ENCODE peak calls at places on chromosomes 12 and 14, in nine cellular contexts. C is IMR-90, F is HCT116, U is uterus, D is stomach, A is ovary, V is esophagus squamous epithelium, Q is H1, B is body of pancreas. W is an unnamed sample. For H3K4me1, the result is how much of the 10 kb centered on the place peaks cover.

GRCh38 chr12:112167728-112168525 is 42.6 kb downstream of the TRAFD1 start:
- DNase-seq in C (no peak), F (no peak), U (no peak), D (no peak), A (no peak), V (no peak), Q (no peak), B (no peak), W (no peak)

GRCh38 chr14:51219473-51220448 is 20.3 kb upstream of the TMX1 start:
- DNase-seq in C (peak), F (no peak), U (no peak), D (no peak), A (no peak), V (no peak), Q (no peak), B (peak), W (no peak)

GRCh38 chr14:89040080-89040437 is 215.6 kb downstream of the TTC8 start:
- DNase-seq in C (no peak), F (no peak), U (no peak), D (no peak), A (no peak), V (no peak), Q (no peak), B (no peak), W (no peak)

GRCh38 chr12:114403044-114403689 is 2.8 kb downstream of the TBX5 start:
- DNase-seq in C (peak), F (no peak), U (no peak), D (no peak), A (no peak), V (no peak), Q (peak), B (no peak), W (no peak)

GRCh38 chr12:123499332-123499731 is 34.2 kb downstream of the RILPL1 start:
- DNase-seq in C (no peak), F (no peak), U (no peak), D (no peak), A (no peak), V (no peak), Q (no peak), B (no peak), W (no peak)

GRCh38 chr12:58801986-58802385 is 118.3 kb downstream of the LRIG3 start:
- DNase-seq in C (no peak), F (no peak), U (no peak), D (no peak), A (no peak), V (no peak), Q (no peak), B (no peak), W (no peak)

GRCh38 chr12:5524116-5524768 is 92.3 kb downstream of the NTF3 start:
- DNase-seq in C (no peak), F (no peak), U (no peak), D (no peak), A (no peak), V (no peak), Q (no peak), B (no peak), W (no peak)

GRCh38 chr12:62138527-62138926 is 121.7 kb upstream of the USP15 start:
- DNase-seq in C (no peak), F (no peak), U (no peak), D (no peak), A (no peak), V (no peak), Q (no peak), B (no peak), W (no peak)

GRCh38 chr12:115199831-115200230 is 515.9 kb upstream of the TBX3 start:
- DNase-seq in C (peak), F (no peak), U (no peak), D (no peak), A (no peak), V (no peak), Q (no peak), B (no peak), W (no peak)

GRCh38 chr12:105334568-105334967 is 4.1 kb downstream of the C12orf75 start:
- DNase-seq in C (peak), F (no peak), U (no peak), D (no peak), A (no peak), V (no peak), Q (no peak), B (no peak), W (no peak)

GRCh38 chr12:107091381-107091780 is 2.0 kb downstream of the CRY1 start:
- DNase-seq in C (peak), F (no peak), U (no peak), D (no peak), A (no peak), V (no peak), Q (no peak), B (peak), W (no peak)

GRCh38 chr14:26370118-26370517 is 227.7 kb downstream of the NOVA1 start:
- DNase-seq in C (peak), F (no peak), U (no peak), D (no peak), A (no peak), V (no peak), Q (no peak), B (no peak), W (no peak)

GRCh38 chr14:102074415-102074964 is 12.4 kb downstream of the HSP90AA1 start:
- DNase-seq in C (peak), F (no peak), U (no peak), D (no peak), A (no peak), V (no peak), Q (no peak), B (no peak), W (no peak)

GRCh38 chr14:34113051-34113511 is 162.2 kb upstream of the EGLN3 start:
- DNase-seq in C (peak), F (no peak), U (no peak), D (no peak), A (no peak), V (no peak), Q (no peak), B (no peak), W (no peak)

GRCh38 chr12:100043657-100044056 is 58.9 kb upstream of the ANKS1B start:
- DNase-seq in C (no peak), F (no peak), U (no peak), D (no peak), A (no peak), V (no peak), Q (no peak), B (no peak), W (no peak)

GRCh38 chr14:90814806-90815566 is 1.2 kb downstream of the TTC7B start:
- DNase-seq in C (no peak), F (no peak), U (no peak), D (no peak), A (no peak), V (no peak), Q (no peak), B (peak), W (no peak)
- TF ChIP-seq POLR2A in C (no peak), F (no peak), U (no peak), D (no peak), A (no peak), V (no peak), Q (no peak), B (no peak), W (no peak)

GRCh38 chr14:74886001-74886400 is 4.3 kb downstream of the DLST start:
- DNase-seq in C (peak), F (no peak), U (no peak), D (no peak), A (no peak), V (no peak), Q (no peak), B (no peak), W (no peak)
- H3K4me1 ChIP-seq in C (under half), F (under half), U (under half), D (half or more), A (under half), V (under half), Q (under half), B (half or more), W (half or more)

DNA sequence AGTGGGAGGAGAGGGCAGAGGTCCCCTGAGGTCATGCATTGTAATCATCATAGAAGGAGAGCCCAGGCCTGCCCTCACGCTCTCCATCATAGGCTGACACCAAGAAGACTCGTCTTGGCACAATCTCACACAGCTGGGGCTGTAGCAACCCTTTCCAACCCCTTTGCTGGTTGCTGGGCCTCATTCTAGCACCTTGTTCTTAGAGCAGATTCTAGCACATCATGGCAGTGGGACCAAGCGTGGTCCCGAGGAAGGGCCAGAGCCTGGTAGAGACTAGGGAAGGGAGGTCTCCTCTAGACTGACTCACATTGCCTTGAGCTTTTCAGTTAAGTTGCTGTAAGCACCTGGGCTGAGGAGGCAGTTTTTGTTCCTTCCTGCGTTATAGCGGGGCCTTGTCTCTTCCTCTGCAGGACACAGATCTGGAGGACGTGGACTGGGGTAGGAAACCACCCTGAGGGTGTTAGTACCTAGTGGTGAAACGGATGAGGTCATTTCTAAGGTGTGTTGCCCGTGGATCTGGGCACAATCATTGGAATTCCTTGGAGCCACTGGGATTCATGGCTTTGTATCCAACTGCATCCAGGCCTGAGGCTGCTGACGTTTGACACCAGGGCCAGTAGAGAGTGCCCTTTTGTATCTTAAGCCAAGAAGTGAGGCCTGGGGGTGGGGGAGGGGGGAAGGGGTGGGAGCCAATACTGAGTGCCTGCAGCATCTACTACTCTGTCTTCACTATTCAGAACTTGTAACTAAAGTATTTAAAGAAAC is 19.9 kb downstream of the RPS6KL1 start:
- DNase-seq in C (no peak), F (no peak), U (no peak), D (no peak), A (no peak), V (no peak), Q (no peak), B (no peak), W (no peak)
- TF ChIP-seq POLR2A in C (no peak), F (no peak), U (no peak), D (no peak), A (no peak), V (no peak), Q (no peak), B (no peak), W (no peak)

DNA sequence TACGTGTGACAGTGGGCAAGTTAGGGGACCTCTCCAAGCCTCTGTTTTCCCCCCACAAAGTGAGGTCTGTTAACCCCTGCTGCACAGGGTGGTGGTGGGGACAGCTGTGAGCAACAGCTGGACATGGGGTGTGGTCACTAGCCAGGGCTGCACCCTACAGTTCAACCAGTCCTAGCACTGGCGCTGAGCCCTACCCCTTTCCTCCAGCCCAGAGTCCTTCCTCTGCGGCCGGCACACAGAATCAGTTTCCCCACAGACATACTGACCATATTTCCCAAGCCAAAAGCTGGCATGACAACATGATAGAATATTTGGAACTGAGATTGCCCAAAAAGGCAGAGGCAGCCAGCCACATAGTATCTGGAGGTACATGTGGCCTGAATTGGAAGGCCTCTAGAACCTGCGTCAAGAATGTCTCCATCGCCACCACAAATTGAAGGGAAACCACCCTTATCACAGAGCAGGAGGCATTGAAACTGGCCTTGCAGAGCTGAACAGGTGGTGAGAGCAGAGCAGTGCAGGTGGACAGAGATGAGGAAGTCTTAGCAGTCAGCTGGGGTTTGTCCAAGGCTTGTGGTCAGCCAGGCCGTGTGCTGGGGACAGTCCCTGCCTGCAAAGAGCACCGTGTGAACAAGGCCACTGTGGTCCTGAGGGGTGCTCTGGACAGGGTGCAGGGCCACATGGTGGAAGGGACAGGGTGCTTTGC is 21.2 kb downstream of the DEGS2 start:
- DNase-seq in C (no peak), F (no peak), U (no peak), D (peak), A (no peak), V (no peak), Q (no peak), B (no peak), W (peak)
- H3K4me1 ChIP-seq in C (under half), F (under half), U (under half), D (under half), A (under half), V (under half), Q (under half), B (under half), W (under half)

GRCh38 chr14:93046696-93047050 is 69.1 kb downstream of the ITPK1 start:
- DNase-seq in C (no peak), F (no peak), U (no peak), D (no peak), A (no peak), V (no peak), Q (no peak), B (no peak), W (no peak)
- TF ChIP-seq POLR2A in C (no peak), F (no peak), U (no peak), D (no peak), A (no peak), V (no peak), Q (no peak), B (no peak), W (no peak)

GRCh38 chr12:8948711-8949524 is 527 bp downstream of the M6PR start:
- DNase-seq in C (peak), F (no peak), U (no peak), D (no peak), A (peak), V (no peak), Q (no peak), B (no peak), W (peak)

GRCh38 chr12:8950702-8951478 is 1.4 kb upstream of the M6PR start:
- DNase-seq in C (no peak), F (no peak), U (no peak), D (no peak), A (no peak), V (no peak), Q (no peak), B (no peak), W (no peak)

GRCh38 chr12:8949525-8950286 is at the start of gene M6PR:
- DNase-seq in C (peak), F (peak), U (peak), D (peak), A (peak), V (peak), Q (peak), B (peak), W (peak)

GRCh38 chr12:8951744-8952143 is 2.3 kb upstream of the M6PR start:
- DNase-seq in C (no peak), F (no peak), U (no peak), D (no peak), A (no peak), V (no peak), Q (no peak), B (no peak), W (no peak)

DNA sequence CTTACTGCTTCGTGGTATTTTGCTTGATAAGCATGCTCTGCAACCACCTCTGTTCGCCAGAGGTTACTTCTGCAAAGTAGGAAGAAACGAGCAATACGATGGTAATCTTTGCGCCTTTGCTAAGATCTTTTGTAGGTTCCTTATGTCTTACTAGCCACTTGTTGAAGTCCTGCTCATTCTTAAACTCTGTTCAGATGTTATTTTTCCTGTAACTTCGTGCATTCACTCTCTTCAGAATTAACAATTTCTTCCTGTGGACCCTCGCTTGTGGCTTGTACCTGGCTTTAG is 786 bp upstream of the M6PR start:
- DNase-seq in C (no peak), F (no peak), U (no peak), D (no peak), A (no peak), V (no peak), Q (no peak), B (no peak), W (no peak)
- H3K4me1 ChIP-seq in C (under half), F (under half), U (under half), D (under half), A (under half), V (under half), Q (under half), B (under half), W (under half)

DNA sequence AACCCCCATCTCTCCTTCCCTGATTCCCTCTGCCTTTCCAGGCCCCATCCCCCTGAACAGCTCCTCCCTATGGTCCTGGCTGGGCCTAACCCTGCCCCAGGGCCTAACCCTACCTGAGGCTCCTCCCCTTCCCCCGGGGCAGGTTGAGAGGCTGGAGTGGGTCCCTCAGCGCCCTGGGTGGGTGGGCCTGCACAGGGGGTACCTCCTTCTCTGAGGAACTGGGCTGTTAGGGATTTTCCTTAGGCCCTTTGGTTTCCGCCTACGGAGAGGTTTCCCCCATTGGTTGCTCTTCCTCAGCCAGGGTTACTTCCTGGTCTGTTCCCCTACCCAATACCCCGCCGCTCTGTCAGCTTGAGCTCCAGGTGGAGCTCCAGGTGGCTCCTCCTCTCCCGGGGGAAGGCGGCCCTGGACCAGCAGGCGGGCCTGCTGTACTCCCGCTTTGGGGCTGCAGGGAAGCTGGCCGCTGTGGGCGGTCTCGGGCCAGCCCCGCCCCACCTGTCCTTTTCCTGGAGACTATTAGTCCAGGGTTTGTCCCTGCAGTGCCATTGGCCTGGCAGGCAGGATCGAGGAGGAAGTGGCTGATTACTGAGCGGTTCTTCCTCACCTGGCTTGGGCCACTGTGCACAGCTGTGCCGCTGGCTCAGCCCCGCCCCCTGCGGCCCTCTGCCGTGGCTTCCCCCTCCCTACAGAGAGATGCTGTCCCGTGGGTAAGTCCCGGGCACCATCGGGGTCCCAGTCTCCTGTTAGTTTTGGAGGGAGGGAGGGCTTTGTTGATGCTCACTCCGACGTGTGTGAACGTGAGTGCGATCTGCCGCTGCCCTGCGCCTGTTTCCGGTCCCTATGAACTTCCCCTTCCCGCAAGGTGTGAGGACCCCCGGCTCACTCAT is 2.5 kb downstream of the C12orf57 start:
- DNase-seq in C (no peak), F (peak), U (no peak), D (peak), A (peak), V (no peak), Q (no peak), B (peak), W (peak)
- TF ChIP-seq POLR2A in C (no peak), F (peak), U (peak), D (no peak), A (no peak), V (peak), Q (peak), B (peak), W (peak)

GRCh38 chr14:70382556-70382955 is 23.1 kb upstream of the COX16 start:
- DNase-seq in C (no peak), F (no peak), U (no peak), D (no peak), A (no peak), V (no peak), Q (no peak), B (no peak), W (no peak)
- H3K4me1 ChIP-seq in C (under half), F (under half), U (under half), D (under half), A (under half), V (under half), Q (under half), B (under half), W (under half)

DNA sequence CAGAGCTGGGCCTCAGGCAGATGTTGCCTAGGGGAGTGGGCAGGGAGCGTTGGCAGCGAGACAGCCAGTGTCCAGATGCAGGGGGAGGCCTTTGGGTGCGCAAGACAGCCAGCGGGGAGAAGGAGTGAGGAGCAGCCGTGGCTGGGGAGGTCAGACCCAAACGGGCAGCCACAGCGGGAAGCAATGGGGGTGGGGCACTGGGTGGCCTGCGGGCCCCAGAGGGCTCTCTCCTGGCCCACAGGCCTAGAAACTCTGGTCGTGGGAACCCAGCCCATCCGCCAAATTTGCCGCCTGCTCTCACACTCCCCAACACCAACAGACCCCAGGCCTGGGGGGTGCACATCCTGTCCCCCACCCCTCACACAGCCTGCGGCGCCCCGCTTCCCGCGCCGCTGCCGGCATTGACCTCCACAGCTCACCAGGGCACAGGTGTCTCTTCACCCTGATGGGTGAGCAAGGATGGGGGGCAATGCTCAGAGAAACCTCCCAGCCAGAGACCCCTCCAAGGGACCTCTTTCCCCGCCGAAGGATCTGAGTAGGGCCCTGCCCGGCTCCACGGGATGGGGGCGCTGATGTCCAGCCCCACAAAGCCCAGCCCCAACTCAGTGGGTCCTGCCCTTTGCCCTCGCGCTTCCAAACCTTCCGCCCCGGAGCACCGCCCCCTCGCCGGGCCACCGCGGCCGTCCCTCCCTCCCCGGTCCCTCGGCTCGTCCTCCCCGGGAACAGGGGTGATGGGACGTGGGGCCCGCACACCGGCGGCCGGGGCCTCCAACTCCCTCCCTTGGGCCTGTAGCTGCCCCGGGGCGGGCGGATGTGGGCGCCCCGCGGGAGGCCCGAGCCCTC is 781 bp downstream of the HDAC7 start:
- DNase-seq in C (no peak), F (no peak), U (peak), D (peak), A (peak), V (no peak), Q (no peak), B (peak), W (peak)
- TF ChIP-seq POLR2A in C (no peak), F (no peak), U (no peak), D (no peak), A (peak), V (peak), Q (peak), B (peak), W (no peak)

GRCh38 chr12:84270470-84271140 is 642.0 kb downstream of the SLC6A15 start:
- DNase-seq in C (no peak), F (no peak), U (no peak), D (peak), A (no peak), V (no peak), Q (no peak), B (peak), W (no peak)
- H3K4me1 ChIP-seq in C (under half), F (under half), U (under half), D (under half), A (under half), V (under half), Q (under half), B (under half), W (under half)

W was measured in Peyer's patch.